ENCODE peak calls at places on chromosomes 4 and X, in nine cellular contexts. One of them, this sample, is unnamed.

GRCh38 chr4:185395255-185395955 is at the start of gene LRP2BP:
- DNase-seq in NCI-H1092 treated with DMSO at 0.1 percent for 48 hours: peak; percentile 25
- DNase-seq in activated naive CD4-positive, alpha-beta T cell: no peak
- DNase-seq in neural crest cell: no peak
- DNase-seq in astrocyte of the hippocampus: no peak
- DNase-seq in fibroblast of lung: peak; percentile 97
- DNase-seq in NCI-H524 treated with DMSO at 0.1 percent for 48 hours: no peak
- DNase-seq in activated T-cell treated with anti-CD3 and anti-CD28 coated beads, Interleukin-2, amount 50 U/mL, for 72 hours: no peak
- DNase-seq in T-helper 2 cell: no peak
- DNase-seq in this sample: no peak

GRCh38 chrX:31165241-31166035 is 93.6 kb upstream of the FTHL17 start:
- DNase-seq in NCI-H1092 treated with DMSO at 0.1 percent for 48 hours: no peak
- DNase-seq in activated naive CD4-positive, alpha-beta T cell: no peak
- DNase-seq in neural crest cell: no peak
- DNase-seq in astrocyte of the hippocampus: no peak
- DNase-seq in fibroblast of lung: peak; percentile 2
- DNase-seq in NCI-H524 treated with DMSO at 0.1 percent for 48 hours: no peak
- DNase-seq in activated T-cell treated with anti-CD3 and anti-CD28 coated beads, Interleukin-2, amount 50 U/mL, for 72 hours: no peak
- DNase-seq in T-helper 2 cell: no peak
- DNase-seq in this sample: no peak

GRCh38 chr4:113781439-113782040 is 20.0 kb upstream of the CAMK2D start:
- DNase-seq in NCI-H1092 treated with DMSO at 0.1 percent for 48 hours: peak; percentile 23
- DNase-seq in activated naive CD4-positive, alpha-beta T cell: no peak
- DNase-seq in neural crest cell: no peak
- DNase-seq in astrocyte of the hippocampus: peak; percentile 50
- DNase-seq in fibroblast of lung: peak; percentile 72
- DNase-seq in NCI-H524 treated with DMSO at 0.1 percent for 48 hours: no peak
- DNase-seq in activated T-cell treated with anti-CD3 and anti-CD28 coated beads, Interleukin-2, amount 50 U/mL, for 72 hours: no peak
- DNase-seq in T-helper 2 cell: no peak
- DNase-seq in this sample: no peak

GRCh38 chrX:6812087-6812486 is 277.2 kb upstream of the VCX3A start:
- DNase-seq in NCI-H1092 treated with DMSO at 0.1 percent for 48 hours: no peak
- DNase-seq in activated naive CD4-positive, alpha-beta T cell: no peak
- DNase-seq in neural crest cell: no peak
- DNase-seq in astrocyte of the hippocampus: no peak
- DNase-seq in fibroblast of lung: no peak
- DNase-seq in NCI-H524 treated with DMSO at 0.1 percent for 48 hours: no peak
- DNase-seq in activated T-cell treated with anti-CD3 and anti-CD28 coated beads, Interleukin-2, amount 50 U/mL, for 72 hours: no peak
- DNase-seq in T-helper 2 cell: no peak
- DNase-seq in this sample: no peak

GRCh38 chr4:80188801-80189458 is 8.4 kb upstream of the PRDM8 start:
- DNase-seq in NCI-H1092 treated with DMSO at 0.1 percent for 48 hours: no peak
- DNase-seq in activated naive CD4-positive, alpha-beta T cell: no peak
- DNase-seq in neural crest cell: no peak
- DNase-seq in astrocyte of the hippocampus: no peak
- DNase-seq in fibroblast of lung: no peak
- DNase-seq in NCI-H524 treated with DMSO at 0.1 percent for 48 hours: no peak
- DNase-seq in activated T-cell treated with anti-CD3 and anti-CD28 coated beads, Interleukin-2, amount 50 U/mL, for 72 hours: no peak
- DNase-seq in T-helper 2 cell: no peak
- DNase-seq in this sample: no peak

GRCh38 chrX:132592880-132593279 is 104.0 kb upstream of the MBNL3 start:
- DNase-seq in NCI-H1092 treated with DMSO at 0.1 percent for 48 hours: peak; percentile 94
- DNase-seq in activated naive CD4-positive, alpha-beta T cell: no peak
- DNase-seq in neural crest cell: peak; percentile 9
- DNase-seq in astrocyte of the hippocampus: no peak
- DNase-seq in fibroblast of lung: peak; percentile 40
- DNase-seq in NCI-H524 treated with DMSO at 0.1 percent for 48 hours: no peak
- DNase-seq in activated T-cell treated with anti-CD3 and anti-CD28 coated beads, Interleukin-2, amount 50 U/mL, for 72 hours: no peak
- DNase-seq in T-helper 2 cell: no peak
- DNase-seq in this sample: no peak

GRCh38 chr4:13642163-13642562 is 14.6 kb upstream of the BOD1L1 start:
- DNase-seq in NCI-H1092 treated with DMSO at 0.1 percent for 48 hours: peak; percentile 53
- DNase-seq in activated naive CD4-positive, alpha-beta T cell: no peak
- DNase-seq in neural crest cell: no peak
- DNase-seq in astrocyte of the hippocampus: peak; percentile 73
- DNase-seq in fibroblast of lung: peak; percentile 64
- DNase-seq in NCI-H524 treated with DMSO at 0.1 percent for 48 hours: no peak
- DNase-seq in activated T-cell treated with anti-CD3 and anti-CD28 coated beads, Interleukin-2, amount 50 U/mL, for 72 hours: no peak
- DNase-seq in T-helper 2 cell: no peak
- DNase-seq in this sample: no peak

GRCh38 chr4:20532871-20533870 is 167.1 kb upstream of the PACRGL start:
- DNase-seq in NCI-H1092 treated with DMSO at 0.1 percent for 48 hours: no peak
- DNase-seq in activated naive CD4-positive, alpha-beta T cell: no peak
- DNase-seq in neural crest cell: no peak
- DNase-seq in astrocyte of the hippocampus: peak; percentile 79
- DNase-seq in fibroblast of lung: peak; percentile 63
- DNase-seq in NCI-H524 treated with DMSO at 0.1 percent for 48 hours: no peak
- DNase-seq in activated T-cell treated with anti-CD3 and anti-CD28 coated beads, Interleukin-2, amount 50 U/mL, for 72 hours: no peak
- DNase-seq in T-helper 2 cell: no peak
- DNase-seq in this sample: no peak

GRCh38 chr4:110211007-110211769 is 12.8 kb upstream of the ELOVL6 start:
- DNase-seq in NCI-H1092 treated with DMSO at 0.1 percent for 48 hours: peak; percentile 41
- DNase-seq in activated naive CD4-positive, alpha-beta T cell: no peak
- DNase-seq in neural crest cell: no peak
- DNase-seq in astrocyte of the hippocampus: peak; percentile 47
- DNase-seq in fibroblast of lung: peak; percentile 74
- DNase-seq in NCI-H524 treated with DMSO at 0.1 percent for 48 hours: no peak
- DNase-seq in activated T-cell treated with anti-CD3 and anti-CD28 coated beads, Interleukin-2, amount 50 U/mL, for 72 hours: peak; percentile 11
- DNase-seq in T-helper 2 cell: peak; percentile 24
- DNase-seq in this sample: no peak

GRCh38 chrX:16603822-16604221 is 46.1 kb upstream of the S100G start:
- DNase-seq in NCI-H1092 treated with DMSO at 0.1 percent for 48 hours: no peak
- DNase-seq in activated naive CD4-positive, alpha-beta T cell: no peak
- DNase-seq in neural crest cell: no peak
- DNase-seq in astrocyte of the hippocampus: no peak
- DNase-seq in fibroblast of lung: no peak
- DNase-seq in NCI-H524 treated with DMSO at 0.1 percent for 48 hours: no peak
- DNase-seq in activated T-cell treated with anti-CD3 and anti-CD28 coated beads, Interleukin-2, amount 50 U/mL, for 72 hours: no peak
- DNase-seq in T-helper 2 cell: no peak
- DNase-seq in this sample: no peak

GRCh38 chrX:51569561-51569960 is 49.2 kb downstream of the CENPVL3 start:
- DNase-seq in NCI-H1092 treated with DMSO at 0.1 percent for 48 hours: no peak
- DNase-seq in activated naive CD4-positive, alpha-beta T cell: no peak
- DNase-seq in neural crest cell: no peak
- DNase-seq in astrocyte of the hippocampus: no peak
- DNase-seq in fibroblast of lung: no peak
- DNase-seq in NCI-H524 treated with DMSO at 0.1 percent for 48 hours: no peak
- DNase-seq in activated T-cell treated with anti-CD3 and anti-CD28 coated beads, Interleukin-2, amount 50 U/mL, for 72 hours: no peak
- DNase-seq in T-helper 2 cell: no peak
- DNase-seq in this sample: no peak

GRCh38 chr4:174697164-174697563 is 131.9 kb downstream of the GLRA3 start:
- DNase-seq in NCI-H1092 treated with DMSO at 0.1 percent for 48 hours: no peak
- DNase-seq in activated naive CD4-positive, alpha-beta T cell: no peak
- DNase-seq in neural crest cell: no peak
- DNase-seq in astrocyte of the hippocampus: no peak
- DNase-seq in fibroblast of lung: peak; percentile 47
- DNase-seq in NCI-H524 treated with DMSO at 0.1 percent for 48 hours: no peak
- DNase-seq in activated T-cell treated with anti-CD3 and anti-CD28 coated beads, Interleukin-2, amount 50 U/mL, for 72 hours: no peak
- DNase-seq in T-helper 2 cell: no peak
- DNase-seq in this sample: no peak

GRCh38 chr4:106502106-106502699 is 133.6 kb upstream of the GIMD1 start:
- DNase-seq in NCI-H1092 treated with DMSO at 0.1 percent for 48 hours: peak; percentile 41
- DNase-seq in activated naive CD4-positive, alpha-beta T cell: no peak
- DNase-seq in neural crest cell: peak; percentile 60
- DNase-seq in astrocyte of the hippocampus: peak; percentile 78
- DNase-seq in fibroblast of lung: peak; percentile 62
- DNase-seq in NCI-H524 treated with DMSO at 0.1 percent for 48 hours: no peak
- DNase-seq in activated T-cell treated with anti-CD3 and anti-CD28 coated beads, Interleukin-2, amount 50 U/mL, for 72 hours: peak; percentile 42
- DNase-seq in T-helper 2 cell: no peak
- DNase-seq in this sample: no peak

GRCh38 chr4:121953860-121954259 is 2.0 kb upstream of the TRPC3 start:
- DNase-seq in NCI-H1092 treated with DMSO at 0.1 percent for 48 hours: no peak
- DNase-seq in activated naive CD4-positive, alpha-beta T cell: no peak
- DNase-seq in neural crest cell: no peak
- DNase-seq in astrocyte of the hippocampus: no peak
- DNase-seq in fibroblast of lung: no peak
- DNase-seq in NCI-H524 treated with DMSO at 0.1 percent for 48 hours: no peak
- DNase-seq in activated T-cell treated with anti-CD3 and anti-CD28 coated beads, Interleukin-2, amount 50 U/mL, for 72 hours: no peak
- DNase-seq in T-helper 2 cell: no peak
- DNase-seq in this sample: no peak